ENCODE peak calls at places on chromosome 6, in seven cellular contexts. F is ureter, K is HS-5, C is NCI-H510A treated with DMSO at 0.1 percent for 48 hours, H is gastrocnemius medialis, J is GM12878, A is psoas muscle. Y is an unnamed sample.

GRCh38 chr6:149014631-149015171 is 267.9 kb downstream of the UST start:
- DNase-seq in F (no peak), K (no peak), C (no peak), H (no peak), J (no peak), A (no peak), Y (peak; percentile 37)

GRCh38 chr6:73648166-73648565 is 5.6 kb downstream of the SLC17A5 start:
- DNase-seq in F (no peak), K (no peak), C (no peak), H (no peak), J (no peak), A (no peak), Y (peak; percentile 73)

GRCh38 chr6:3281669-3282460 is 23.1 kb downstream of the PSMG4 start:
- DNase-seq in F (no peak), K (peak; percentile 76), C (no peak), H (peak; percentile 56), J (no peak), A (no peak), Y (peak; percentile 90)

GRCh38 chr6:54194067-54194466 is 82.8 kb downstream of the MLIP start:
- DNase-seq in F (no peak), K (peak; percentile 4), C (peak; percentile 31), H (no peak), J (no peak), A (no peak), Y (peak; percentile 85)

GRCh38 chr6:170045981-170046667 is 244.8 kb downstream of the DLL1 start:
- DNase-seq in F (no peak), K (no peak), C (no peak), H (no peak), J (no peak), A (peak; percentile 40), Y (no peak)

GRCh38 chr6:7173843-7174503 is 66.2 kb downstream of the RREB1 start:
- DNase-seq in F (no peak), K (no peak), C (no peak), H (no peak), J (no peak), A (no peak), Y (no peak)

GRCh38 chr6:135419162-135419561 is 78.4 kb downstream of the AHI1 start:
- DNase-seq in F (no peak), K (peak; percentile 79), C (no peak), H (no peak), J (no peak), A (no peak), Y (peak; percentile 88)

GRCh38 chr6:22250486-22250885 is 46.4 kb downstream of the PRL start:
- DNase-seq in F (no peak), K (no peak), C (no peak), H (no peak), J (no peak), A (no peak), Y (peak; percentile 40)

GRCh38 chr6:53347250-53347920 is 1.4 kb downstream of the ELOVL5 start:
- DNase-seq in F (no peak), K (no peak), C (peak; percentile 77), H (no peak), J (no peak), A (no peak), Y (peak; percentile 59)

GRCh38 chr6:18444176-18444575 is 57.0 kb downstream of the RNF144B start:
- DNase-seq in F (no peak), K (no peak), C (no peak), H (no peak), J (no peak), A (no peak), Y (no peak)

GRCh38 chr6:73309784-73310502 is 44.1 kb downstream of the DPPA5 start:
- DNase-seq in F (peak; percentile 55), K (peak; percentile 32), C (peak; percentile 42), H (no peak), J (no peak), A (peak; percentile 53), Y (peak; percentile 53)

GRCh38 chr6:80547827-80548226 is 441.4 kb downstream of the BCKDHB start:
- DNase-seq in F (no peak), K (peak; percentile 71), C (no peak), H (no peak), J (no peak), A (no peak), Y (peak; percentile 90)

GRCh38 chr6:108837236-108837971 is 10.8 kb upstream of the ARMC2 start:
- DNase-seq in F (no peak), K (no peak), C (no peak), H (no peak), J (no peak), A (no peak), Y (peak; percentile 19)

GRCh38 chr6:169289671-169290408 is 36.2 kb upstream of the THBS2 start:
- DNase-seq in F (no peak), K (no peak), C (no peak), H (peak; percentile 29), J (no peak), A (peak; percentile 64), Y (peak; percentile 57)

GRCh38 chr6:125759959-125760457 is 10.6 kb downstream of the HEY2 start:
- DNase-seq in F (no peak), K (no peak), C (no peak), H (no peak), J (no peak), A (no peak), Y (no peak)

GRCh38 chr6:142444388-142444787 is 142.6 kb downstream of the ADGRG6 start:
- DNase-seq in F (no peak), K (peak; percentile 6), C (no peak), H (no peak), J (no peak), A (no peak), Y (no peak)

GRCh38 chr6:44002071-44002590 is 125.1 kb downstream of the MRPL14 start:
- DNase-seq in F (no peak), K (no peak), C (no peak), H (no peak), J (no peak), A (no peak), Y (no peak)

GRCh38 chr6:152054441-152054840 is 247.0 kb downstream of the ESR1 start:
- DNase-seq in F (no peak), K (peak; percentile 62), C (no peak), H (no peak), J (no peak), A (no peak), Y (peak; percentile 28)

GRCh38 chr6:5525209-5525608 is 263.9 kb downstream of the FARS2 start:
- DNase-seq in F (no peak), K (no peak), C (no peak), H (no peak), J (no peak), A (no peak), Y (peak; percentile 78)

GRCh38 chr6:91141352-91141751 is 554.5 kb upstream of the MAP3K7 start:
- DNase-seq in F (no peak), K (no peak), C (no peak), H (no peak), J (no peak), A (no peak), Y (no peak)

GRCh38 chr6:159094444-159095252 is 49.9 kb upstream of the TAGAP start:
- DNase-seq in F (no peak), K (no peak), C (no peak), H (no peak), J (no peak), A (no peak), Y (no peak)

Y was measured in choroid plexus epithelial cell.